ENCODE peak calls at places on chromosomes 7 and 10, in ten cellular contexts. P, F, G, W, V, M, N, T, R and K are unnamed samples.

GRCh38 chr10:79502561-79503309 is 9.6 kb upstream of the EIF5AL1 start:
- DNase-seq in P (no peak), F (no peak), G (no peak), W (no peak), V (peak), M (no peak), N (peak), T (peak), R (no peak), K (no peak)

GRCh38 chr7:150897502-150898474 is 45.5 kb downstream of the AOC1 start:
- DNase-seq in P (no peak), F (no peak), G (no peak), W (no peak), V (no peak), M (no peak), N (no peak), T (no peak), R (no peak), K (peak)

GRCh38 chr7:66267249-66267648 is 62.1 kb downstream of the TPST1 start:
- DNase-seq in P (peak), F (no peak), G (no peak), W (peak), V (no peak), M (no peak), N (no peak), T (no peak), R (peak), K (no peak)

GRCh38 chr7:29421010-29421956 is 142.4 kb upstream of the PRR15 start:
- DNase-seq in P (no peak), F (no peak), G (no peak), W (no peak), V (no peak), M (no peak), N (no peak), T (no peak), R (no peak), K (no peak)

GRCh38 chr7:20122073-20122472 is 95.1 kb downstream of the MACC1 start:
- DNase-seq in P (no peak), F (no peak), G (no peak), W (no peak), V (no peak), M (no peak), N (peak), T (no peak), R (no peak), K (no peak)

GRCh38 chr7:127755965-127756364 is 104.0 kb downstream of the SND1 start:
- DNase-seq in P (no peak), F (no peak), G (no peak), W (no peak), V (no peak), M (no peak), N (no peak), T (no peak), R (no peak), K (no peak)

GRCh38 chr10:124052561-124052960 is 40.8 kb downstream of the CHST15 start:
- DNase-seq in P (no peak), F (no peak), G (no peak), W (no peak), V (no peak), M (no peak), N (no peak), T (no peak), R (no peak), K (no peak)

GRCh38 chr10:121411006-121411405 is 187.2 kb downstream of the FGFR2 start:
- DNase-seq in P (no peak), F (no peak), G (no peak), W (no peak), V (no peak), M (no peak), N (no peak), T (no peak), R (no peak), K (no peak)

GRCh38 chr10:63698815-63699205 is 177.6 kb downstream of the REEP3 start:
- DNase-seq in P (no peak), F (no peak), G (no peak), W (no peak), V (no peak), M (no peak), N (no peak), T (no peak), R (peak), K (no peak)

GRCh38 chr7:151890355-151891004 is 13.6 kb upstream of the PRKAG2 start:
- DNase-seq in P (no peak), F (no peak), G (no peak), W (no peak), V (no peak), M (no peak), N (no peak), T (no peak), R (no peak), K (no peak)

GRCh38 chr10:3740157-3740871 is 44.7 kb downstream of the KLF6 start:
- DNase-seq in P (no peak), F (peak), G (peak), W (no peak), V (no peak), M (no peak), N (no peak), T (peak), R (peak), K (no peak)

GRCh38 chr10:89846786-89847185 is 145.4 kb downstream of the KIF20B start:
- DNase-seq in P (no peak), F (no peak), G (no peak), W (no peak), V (no peak), M (no peak), N (no peak), T (no peak), R (peak), K (no peak)

GRCh38 chr10:115141254-115141653 is 48.1 kb downstream of the ATRNL1 start:
- DNase-seq in P (no peak), F (no peak), G (no peak), W (peak), V (no peak), M (no peak), N (peak), T (no peak), R (peak), K (no peak)

GRCh38 chr10:125515571-125515970 is 167.4 kb downstream of the TEX36 start:
- DNase-seq in P (no peak), F (no peak), G (no peak), W (no peak), V (no peak), M (no peak), N (no peak), T (no peak), R (no peak), K (no peak)

GRCh38 chr10:105756386-105756785 is 1115.3 kb downstream of the SORCS3 start:
- DNase-seq in P (no peak), F (no peak), G (no peak), W (no peak), V (no peak), M (no peak), N (no peak), T (no peak), R (no peak), K (no peak)

GRCh38 chr7:22147113-22147512 is 201.4 kb upstream of the CDCA7L start:
- DNase-seq in P (no peak), F (no peak), G (no peak), W (peak), V (no peak), M (no peak), N (no peak), T (no peak), R (no peak), K (no peak)

GRCh38 chr10:102815790-102816549 is 21.2 kb downstream of the CYP17A1 start:
- DNase-seq in P (peak), F (no peak), G (no peak), W (peak), V (no peak), M (peak), N (no peak), T (no peak), R (peak), K (no peak)

GRCh38 chr7:20191044-20191867 is 25.9 kb downstream of the MACC1 start:
- DNase-seq in P (no peak), F (no peak), G (no peak), W (no peak), V (no peak), M (no peak), N (no peak), T (no peak), R (no peak), K (no peak)

GRCh38 chr10:30674796-30675195 is 45.2 kb upstream of the LYZL2 start:
- DNase-seq in P (no peak), F (no peak), G (no peak), W (peak), V (no peak), M (no peak), N (no peak), T (no peak), R (no peak), K (no peak)

GRCh38 chr10:132059760-132060508 is 5.8 kb upstream of the JAKMIP3 start:
- DNase-seq in P (no peak), F (no peak), G (no peak), W (no peak), V (no peak), M (no peak), N (no peak), T (no peak), R (no peak), K (no peak)

GRCh38 chr10:81502677-81503359 is 372.2 kb upstream of the NRG3 start:
- DNase-seq in P (no peak), F (no peak), G (no peak), W (no peak), V (no peak), M (no peak), N (no peak), T (no peak), R (no peak), K (no peak)

GRCh38 chr7:141073641-141074161 is at the start of gene TMEM178B:
- DNase-seq in P (no peak), F (no peak), G (no peak), W (no peak), V (no peak), M (no peak), N (peak), T (peak), R (no peak), K (peak)

GRCh38 chr10:46263831-46264268 is 22.9 kb upstream of the ANTXRL start:
- DNase-seq in P (no peak), F (no peak), G (no peak), W (no peak), V (no peak), M (no peak), N (no peak), T (no peak), R (no peak), K (no peak)

GRCh38 chr7:4830176-4830575 is 31.7 kb downstream of the PAPOLB start:
- DNase-seq in P (no peak), F (peak), G (no peak), W (peak), V (peak), M (peak), N (peak), T (peak), R (peak), K (peak)

GRCh38 chr10:23326541-23327307 is 17.9 kb downstream of the C10orf67 start:
- DNase-seq in P (no peak), F (no peak), G (no peak), W (no peak), V (no peak), M (no peak), N (no peak), T (no peak), R (no peak), K (no peak)

GRCh38 chr7:30923774-30924413 is 12.2 kb downstream of the AQP1 start:
- DNase-seq in P (no peak), F (no peak), G (no peak), W (no peak), V (peak), M (peak), N (no peak), T (no peak), R (no peak), K (no peak)

GRCh38 chr10:48496831-48497792 is 107.8 kb downstream of the ARHGAP22 start:
- DNase-seq in P (peak), F (no peak), G (no peak), W (peak), V (no peak), M (peak), N (no peak), T (peak), R (peak), K (no peak)

GRCh38 chr10:72904806-72905205 is 11.3 kb downstream of the OIT3 start:
- DNase-seq in P (no peak), F (no peak), G (no peak), W (no peak), V (no peak), M (no peak), N (no peak), T (no peak), R (no peak), K (no peak)

GRCh38 chr7:6385909-6386560 is 61.7 kb downstream of the DAGLB start:
- DNase-seq in P (no peak), F (no peak), G (no peak), W (no peak), V (no peak), M (no peak), N (no peak), T (no peak), R (no peak), K (no peak)

GRCh38 chr7:157792954-157793353 is 456.1 kb downstream of the DNAJB6 start:
- DNase-seq in P (no peak), F (no peak), G (no peak), W (no peak), V (no peak), M (no peak), N (no peak), T (no peak), R (no peak), K (no peak)

GRCh38 chr7:50775231-50775630 is 7.5 kb downstream of the GRB10 start:
- DNase-seq in P (no peak), F (no peak), G (no peak), W (no peak), V (no peak), M (no peak), N (no peak), T (no peak), R (no peak), K (no peak)

GRCh38 chr7:16675277-16675676 is 29.3 kb downstream of the BZW2 start:
- DNase-seq in P (no peak), F (no peak), G (no peak), W (no peak), V (no peak), M (no peak), N (no peak), T (no peak), R (no peak), K (no peak)

GRCh38 chr7:86407291-86407690 is 236.4 kb upstream of the GRM3 start:
- DNase-seq in P (no peak), F (no peak), G (no peak), W (peak), V (no peak), M (no peak), N (peak), T (no peak), R (peak), K (no peak)

GRCh38 chr10:100167521-100168312 is 18.1 kb downstream of the ERLIN1 start:
- DNase-seq in P (no peak), F (no peak), G (no peak), W (no peak), V (no peak), M (no peak), N (no peak), T (no peak), R (no peak), K (no peak)

GRCh38 chr7:51665045-51665785 is 348.6 kb upstream of the COBL start:
- DNase-seq in P (no peak), F (no peak), G (no peak), W (no peak), V (no peak), M (no peak), N (no peak), T (no peak), R (no peak), K (no peak)

GRCh38 chr7:156458011-156458410 is 182.6 kb upstream of the RNF32 start:
- DNase-seq in P (no peak), F (no peak), G (no peak), W (no peak), V (no peak), M (no peak), N (no peak), T (no peak), R (no peak), K (no peak)

GRCh38 chr10:122307669-122308486 is 36.8 kb downstream of the BTBD16 start:
- DNase-seq in P (peak), F (peak), G (peak), W (peak), V (no peak), M (peak), N (no peak), T (peak), R (peak), K (peak)

DNA sequence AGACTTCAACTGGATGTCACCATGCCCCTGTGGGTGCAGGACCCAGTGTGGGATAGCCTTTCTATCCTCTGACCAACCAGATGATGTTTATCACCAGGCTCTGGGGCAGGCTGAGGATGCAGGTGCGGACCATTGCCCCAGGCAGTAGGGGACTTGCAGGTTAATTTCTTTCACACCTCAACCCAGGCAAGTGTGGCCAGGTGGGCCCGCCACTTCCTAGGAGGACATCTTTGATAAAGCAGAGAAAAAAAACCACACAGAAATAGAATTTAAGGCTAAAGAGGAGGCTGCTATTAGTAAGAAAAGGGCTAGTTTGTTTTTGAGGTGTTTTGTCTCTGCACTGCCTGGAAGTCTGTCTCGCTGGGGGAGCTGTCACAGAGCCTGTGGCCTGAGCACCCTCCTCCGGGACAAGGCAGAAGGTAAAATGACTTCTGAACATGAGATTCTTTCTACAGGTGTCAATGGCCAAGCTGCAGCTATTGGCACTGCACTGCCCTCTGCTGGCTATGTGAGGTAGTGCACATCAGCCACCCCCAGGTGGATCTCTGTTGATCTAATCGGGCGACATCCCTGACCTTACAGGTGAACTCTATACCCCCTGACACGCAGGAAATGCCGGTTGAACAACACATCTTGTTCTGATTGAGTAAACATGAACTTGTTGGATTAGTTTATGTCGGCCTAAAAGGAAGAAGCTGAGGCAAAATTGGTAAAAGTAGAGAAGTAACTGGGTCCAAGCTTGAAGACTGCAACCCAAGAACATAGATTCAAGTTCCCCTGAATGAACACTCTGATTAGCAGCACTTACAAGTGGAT is 21.0 kb downstream of the UPP1 start:
- DNase-seq in P (no peak), F (peak), G (no peak), W (peak), V (peak), M (peak), N (peak), T (peak), R (no peak), K (peak)
- TF ChIP-seq CTCF in P (no peak), F (peak), G (peak), W (peak), V (peak), M (peak), N (peak), T (peak), R (peak), K (peak)

GRCh38 chr7:19117870-19118608 is 603 bp upstream of the TWIST1 start:
- DNase-seq in P (no peak), F (no peak), G (no peak), W (peak), V (peak), M (no peak), N (peak), T (peak), R (no peak), K (no peak)
- TF ChIP-seq CTCF in P (peak), F (no peak), G (no peak), W (peak), V (no peak), M (no peak), N (peak), T (peak), R (no peak), K (no peak)

GRCh38 chr7:35389636-35390035 is 135.7 kb upstream of the TBX20 start:
- DNase-seq in P (no peak), F (no peak), G (no peak), W (no peak), V (no peak), M (no peak), N (no peak), T (peak), R (no peak), K (no peak)

GRCh38 chr7:35384761-35385700 is 131.1 kb upstream of the TBX20 start:
- DNase-seq in P (no peak), F (no peak), G (no peak), W (no peak), V (no peak), M (peak), N (no peak), T (no peak), R (no peak), K (no peak)

GRCh38 chr7:35386082-35386815 is 132.3 kb upstream of the TBX20 start:
- DNase-seq in P (no peak), F (no peak), G (no peak), W (no peak), V (no peak), M (no peak), N (no peak), T (no peak), R (no peak), K (no peak)

GRCh38 chr7:35386816-35387429 is 133.0 kb upstream of the TBX20 start:
- DNase-seq in P (no peak), F (no peak), G (no peak), W (no peak), V (no peak), M (peak), N (no peak), T (no peak), R (no peak), K (no peak)

DNA sequence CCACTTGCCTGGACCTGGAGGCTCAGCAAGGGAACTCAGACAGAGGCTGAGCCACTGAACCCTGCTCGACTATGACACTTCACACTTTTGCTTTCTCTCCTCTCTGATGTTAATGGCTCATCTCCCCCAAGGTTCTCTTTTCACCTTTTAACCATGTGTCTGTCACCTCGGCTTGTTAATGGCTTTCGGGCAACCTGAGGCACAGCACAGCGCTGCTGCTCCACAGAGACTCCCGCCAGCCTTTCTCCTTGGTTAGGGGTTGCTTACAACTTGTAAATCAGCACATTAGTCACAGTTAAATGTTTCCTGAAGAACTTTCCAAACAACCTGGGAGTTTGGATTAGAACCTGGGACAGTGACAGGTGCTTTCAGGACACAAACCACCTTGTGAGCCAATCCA is 136.2 kb upstream of the TBX20 start:
- DNase-seq in P (no peak), F (no peak), G (no peak), W (no peak), V (no peak), M (no peak), N (no peak), T (peak), R (no peak), K (no peak)
- TF ChIP-seq CTCF in P (no peak), F (no peak), G (no peak), W (no peak), V (no peak), M (no peak), N (no peak), T (no peak), R (no peak), K (no peak)

GRCh38 chr10:22218448-22218847 is 633 bp upstream of the EBLN1 start:
- DNase-seq in P (no peak), F (no peak), G (no peak), W (no peak), V (peak), M (no peak), N (peak), T (no peak), R (no peak), K (no peak)
- TF ChIP-seq CTCF in P (no peak), F (peak), G (peak), W (peak), V (no peak), M (no peak), N (peak), T (no peak), R (no peak), K (no peak)

DNA sequence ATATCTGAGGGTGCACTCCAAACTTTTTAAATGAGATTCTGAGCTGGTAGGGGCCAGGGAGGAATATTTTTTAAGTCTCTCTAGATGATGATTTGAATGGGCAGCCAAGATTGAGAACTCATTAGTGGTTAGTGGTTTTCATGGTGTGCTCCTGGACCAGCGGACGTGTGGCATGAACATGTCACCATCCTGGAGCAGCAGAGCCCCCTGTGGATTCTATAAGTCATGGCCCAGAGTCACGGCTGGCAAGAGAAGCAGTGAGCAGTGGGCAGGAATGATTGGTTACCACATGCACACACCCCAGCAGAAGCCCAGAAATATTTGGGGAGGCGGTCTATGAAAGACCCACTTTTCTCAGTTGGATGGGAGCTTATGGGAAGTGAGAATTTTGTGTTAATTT is 21.2 kb upstream of the UCN3 start:
- DNase-seq in P (no peak), F (no peak), G (no peak), W (peak), V (no peak), M (no peak), N (no peak), T (no peak), R (no peak), K (no peak)
- TF ChIP-seq CTCF in P (no peak), F (peak), G (no peak), W (no peak), V (no peak), M (no peak), N (no peak), T (peak), R (no peak), K (no peak)